ENCODE peak calls at places on chromosome 5, in five cellular contexts. E, X, I, M and A are unnamed samples.
A peak's percentile ranks its signal among the peaks of the same experiment; 100 is the strongest.

GRCh38 chr5:58156354-58156753 is 303.5 kb downstream of the PLK2 start:
- DNase-seq in M (no peak), E (peak; percentile 87), I (peak; percentile 63), X (peak; percentile 8), A (peak; percentile 4)

GRCh38 chr5:180090769-180091546 is 19.4 kb upstream of the RNF130 start:
- DNase-seq in M (peak; percentile 57), I (peak; percentile 29), X (peak; percentile 23), E (peak; percentile 16), A (peak; percentile 20)

GRCh38 chr5:96259211-96259772 is 173.8 kb downstream of the PCSK1 start:
- DNase-seq in M (no peak), X (peak; percentile 67), E (peak; percentile 68), I (peak; percentile 64), A (peak; percentile 56)

GRCh38 chr5:76689321-76690026 is 26.5 kb upstream of the F2R start:
- DNase-seq in M (no peak), E (peak; percentile 99), I (peak; percentile 97), X (peak; percentile 97), A (peak; percentile 91)

GRCh38 chr5:154849261-154849660 is 1.1 kb downstream of the FAXDC2 start:
- DNase-seq in M (no peak), E (no peak), X (no peak), I (no peak), A (no peak)

GRCh38 chr5:35047785-35048404 is at the start of gene AGXT2:
- DNase-seq in E (no peak), M (no peak), I (no peak), X (no peak), A (no peak)

GRCh38 chr5:174235993-174236528 is 190.6 kb downstream of the NSG2 start:
- DNase-seq in M (no peak), E (no peak), X (no peak), I (peak; percentile 4), A (no peak)

GRCh38 chr5:58360794-58361193 is 99.1 kb downstream of the PLK2 start:
- DNase-seq in X (no peak), I (no peak), E (no peak), M (no peak), A (no peak)

GRCh38 chr5:139635191-139635590 is 13.0 kb upstream of the CXXC5 start:
- DNase-seq in M (no peak), X (no peak), E (no peak), I (no peak), A (no peak)

GRCh38 chr5:158492850-158493249 is 606.9 kb downstream of the EBF1 start:
- DNase-seq in M (no peak), X (peak; percentile 21), E (peak; percentile 61), I (peak; percentile 80), A (no peak)

GRCh38 chr5:163387970-163388369 is 49.4 kb upstream of the CCNG1 start:
- DNase-seq in M (no peak), I (no peak), E (no peak), X (no peak), A (no peak)

GRCh38 chr5:115274584-115274983 is 11.9 kb upstream of the PGGT1B start:
- DNase-seq in E (no peak), M (no peak), X (no peak), I (no peak), A (no peak)

GRCh38 chr5:156402387-156402921 is 75.5 kb downstream of the SGCD start:
- DNase-seq in M (no peak), E (peak; percentile 39), I (no peak), X (no peak), A (peak; percentile 24)

GRCh38 chr5:55438931-55439477 is 95.8 kb downstream of the PLPP1 start:
- DNase-seq in X (peak; percentile 60), E (peak; percentile 79), M (no peak), I (peak; percentile 83), A (peak; percentile 71)

GRCh38 chr5:116289276-116289675 is 204.5 kb downstream of the COMMD10 start:
- DNase-seq in M (no peak), E (no peak), I (no peak), X (no peak), A (no peak)

GRCh38 chr5:15937708-15938107 is 241.9 kb downstream of the MARCHF11 start:
- DNase-seq in E (no peak), X (no peak), M (no peak), I (no peak), A (no peak)

GRCh38 chr5:122300374-122300773 is 11.7 kb upstream of the SNCAIP start:
- DNase-seq in X (no peak), E (no peak), I (no peak), M (no peak), A (no peak)

GRCh38 chr5:11973469-11973868 is 69.2 kb upstream of the CTNND2 start:
- DNase-seq in I (no peak), X (no peak), E (no peak), M (no peak), A (no peak)

GRCh38 chr5:54217826-54218503 is 92.4 kb downstream of the ARL15 start:
- DNase-seq in E (peak; percentile 47), M (peak; percentile 40), X (peak; percentile 90), I (peak; percentile 82), A (peak; percentile 83)

GRCh38 chr5:11293523-11293922 is 532.5 kb upstream of the DAP start:
- DNase-seq in E (no peak), X (no peak), M (no peak), I (no peak), A (no peak)

GRCh38 chr5:101783241-101784095 is 512.6 kb downstream of the SLCO4C1 start:
- DNase-seq in M (no peak), X (no peak), I (no peak), E (no peak), A (no peak)

GRCh38 chr5:149380466-149381121 is 1.5 kb upstream of the IL17B start:
- DNase-seq in X (no peak), I (no peak), M (no peak), E (peak; percentile 23), A (no peak)

GRCh38 chr5:124662261-124662781 is 84.1 kb downstream of the ZNF608 start:
- DNase-seq in X (no peak), E (no peak), M (peak; percentile 56), I (no peak), A (no peak)

GRCh38 chr5:126368239-126368812 is 54.9 kb upstream of the GRAMD2B start:
- DNase-seq in X (no peak), M (no peak), E (no peak), I (peak; percentile 44), A (peak; percentile 82)

GRCh38 chr5:76074487-76074886 is 8.7 kb upstream of the SV2C start:
- DNase-seq in M (peak; percentile 36), X (no peak), I (no peak), E (no peak), A (no peak)

DNA sequence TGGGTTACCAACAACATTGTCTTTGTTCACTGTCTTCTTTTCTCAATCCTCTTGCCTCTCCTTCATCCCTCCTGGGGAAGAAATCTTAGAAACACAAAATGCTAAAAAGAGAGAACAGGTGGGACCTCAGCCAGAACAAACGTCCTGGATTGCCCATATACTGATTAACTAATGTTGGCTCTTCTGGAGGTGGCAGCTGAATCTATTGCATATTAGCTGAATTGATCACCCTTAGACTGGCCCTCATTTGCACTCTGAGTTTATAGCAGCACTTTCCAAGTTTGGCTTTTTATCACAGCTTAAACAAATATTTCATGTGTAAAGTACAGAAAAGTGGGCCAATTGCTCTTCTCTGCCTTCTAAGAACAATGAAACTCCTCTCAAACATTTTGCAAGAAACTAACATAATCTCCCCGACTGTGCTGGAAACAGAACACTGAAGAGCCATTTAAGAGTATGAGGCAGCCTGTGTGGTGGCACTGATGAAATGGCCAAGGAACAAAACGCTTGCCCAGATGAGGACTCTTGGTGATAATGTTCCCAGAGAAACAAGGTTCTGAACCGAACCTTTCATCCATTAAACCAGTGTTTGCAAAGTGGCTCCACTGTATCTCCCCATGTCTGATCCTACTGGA is 83.0 kb upstream of the LIFR start:
- DNase-seq in I (no peak), M (no peak), X (peak; percentile 18), E (no peak), A (no peak)
- TF ChIP-seq CTCF in I (no peak), M (no peak), X (no peak), E (no peak), A (no peak)

GRCh38 chr5:14204785-14205321 is 61.7 kb downstream of the TRIO start:
- DNase-seq in E (peak; percentile 85), M (peak; percentile 83), I (peak; percentile 87), X (peak; percentile 88), A (peak; percentile 93)
- H3K4me3 ChIP-seq in E (peak overlapping the region; percentile 2), M (no peak overlapping the region), I (peak overlapping the region; percentile 41), X (peak overlapping the region; percentile 54), A (peak overlapping the region; percentile 18)

GRCh38 chr5:36751881-36752280 is 124.7 kb upstream of the NIPBL start:
- DNase-seq in I (no peak), X (no peak), M (no peak), E (no peak), A (peak; percentile 2)
- TF ChIP-seq CTCF in I (peak; percentile 12), X (peak; percentile 7), M (no peak), E (no peak), A (peak; percentile 31)

GRCh38 chr5:135934939-135935338 is 19.8 kb downstream of the LECT2 start:
- DNase-seq in X (peak; percentile 54), E (peak; percentile 26), I (peak; percentile 12), M (no peak), A (peak; percentile 36)

GRCh38 chr5:135930949-135931295 is 23.9 kb downstream of the LECT2 start:
- DNase-seq in M (no peak), X (no peak), I (no peak), E (no peak), A (no peak)

DNA sequence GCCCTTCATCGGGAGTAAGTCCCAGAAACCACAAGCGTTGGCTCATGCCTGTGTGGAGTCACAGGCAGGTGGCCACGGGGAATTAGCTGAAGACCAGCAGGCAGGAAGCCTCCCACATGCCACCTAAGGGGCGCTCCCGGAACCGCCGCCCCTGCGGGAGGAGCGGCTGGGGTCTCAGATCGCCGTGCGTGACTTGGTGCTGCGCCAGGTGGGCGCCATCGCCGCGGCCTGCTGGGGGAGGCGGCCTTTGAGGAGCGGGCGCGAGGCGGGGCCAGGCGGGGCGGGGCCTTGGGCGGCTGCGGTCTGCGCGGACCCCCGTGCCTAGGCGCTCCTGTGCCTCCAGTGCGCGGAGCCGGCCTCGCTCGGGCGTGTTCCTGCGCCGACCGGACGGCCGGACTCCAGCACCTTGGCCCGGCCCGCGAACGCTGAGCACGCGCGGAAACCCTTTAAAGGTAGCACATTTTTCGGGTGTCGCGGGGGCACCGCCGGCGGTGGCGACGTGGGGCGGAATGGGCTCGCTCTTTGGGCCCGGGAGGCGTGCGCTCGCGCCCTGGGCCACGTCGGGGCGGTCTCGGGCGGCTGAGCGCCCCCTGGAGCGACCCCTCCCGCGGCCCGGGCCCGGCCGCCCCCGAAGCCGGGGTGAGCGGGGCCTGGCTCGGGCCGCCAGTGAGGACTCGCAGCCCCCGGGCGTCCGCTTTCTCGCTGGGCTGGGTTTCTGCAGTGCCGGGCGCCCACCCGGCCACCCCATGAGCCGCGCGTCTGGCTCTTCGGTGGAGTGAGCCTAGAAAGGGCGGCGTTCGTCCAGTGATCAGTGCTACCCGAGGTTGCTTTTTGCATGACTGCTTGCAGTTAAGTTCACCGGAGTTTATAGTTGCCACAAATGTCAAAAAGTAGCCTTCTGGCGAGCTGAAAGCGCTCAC is 24.5 kb downstream of the LECT2 start:
- DNase-seq in I (no peak), E (no peak), X (no peak), M (no peak), A (no peak)
- H3K4me3 ChIP-seq in I (no peak overlapping the region), E (peak overlapping the region; percentile 49), X (peak overlapping the region; percentile 65), M (peak overlapping the region; percentile 17), A (no peak overlapping the region)

GRCh38 chr5:93915142-93915553 is 173.7 kb upstream of the POU5F2 start:
- DNase-seq in X (peak; percentile 79), E (peak; percentile 49), I (peak; percentile 62), M (no peak), A (peak; percentile 65)
- TF ChIP-seq CTCF in X (peak; percentile 48), E (peak; percentile 40), I (peak; percentile 67), M (peak; percentile 50), A (peak; percentile 57)